ENCODE peak calls at places on chromosomes 1 and 21, in four cellular contexts. D is H1, P is K562, S is HepG2. A is an unnamed sample.
A peak's percentile ranks its signal among the peaks of the same experiment; 100 is the strongest.

GRCh38 chr1:49435291-49435690 is 588.5 kb downstream of the AGBL4 start:
- DNase-seq in D (no peak), P (no peak), S (no peak), A (no peak)

GRCh38 chr21:38897532-38898421 is 92.0 kb downstream of the ETS2 start:
- DNase-seq in D (no peak), P (no peak), S (no peak), A (no peak)

GRCh38 chr1:25442178-25442577 is 11.5 kb downstream of the MACO1 start:
- DNase-seq in D (no peak), P (no peak), S (no peak), A (no peak)

GRCh38 chr1:33350611-33351280 is 29.8 kb upstream of the A3GALT2 start:
- DNase-seq in D (no peak), P (no peak), S (no peak), A (peak; percentile 7)

GRCh38 chr21:34642211-34643075 is 26.4 kb upstream of the CLIC6 start:
- DNase-seq in D (no peak), P (no peak), S (no peak), A (no peak)

GRCh38 chr1:239654998-239655397 is 268.6 kb downstream of the CHRM3 start:
- DNase-seq in D (no peak), P (no peak), S (no peak), A (no peak)

GRCh38 chr1:235075121-235075954 is 53.3 kb downstream of the TOMM20 start:
- DNase-seq in D (no peak), P (no peak), S (peak; percentile 89), A (peak; percentile 74)

GRCh38 chr1:69824932-69825331 is 257.2 kb downstream of the LRRC7 start:
- DNase-seq in D (no peak), P (no peak), S (no peak), A (no peak)

GRCh38 chr1:50047916-50048694 is 24.4 kb upstream of the AGBL4 start:
- DNase-seq in D (peak; percentile 23), P (no peak), S (no peak), A (peak; percentile 19)

GRCh38 chr1:236608930-236609726 is 4.8 kb upstream of the HEATR1 start:
- DNase-seq in D (no peak), P (peak; percentile 56), S (peak; percentile 43), A (peak; percentile 73)

GRCh38 chr1:6108937-6109636 is 63.4 kb downstream of the KCNAB2 start:
- DNase-seq in D (peak; percentile 41), P (no peak), S (peak; percentile 20), A (peak; percentile 71)

DNA sequence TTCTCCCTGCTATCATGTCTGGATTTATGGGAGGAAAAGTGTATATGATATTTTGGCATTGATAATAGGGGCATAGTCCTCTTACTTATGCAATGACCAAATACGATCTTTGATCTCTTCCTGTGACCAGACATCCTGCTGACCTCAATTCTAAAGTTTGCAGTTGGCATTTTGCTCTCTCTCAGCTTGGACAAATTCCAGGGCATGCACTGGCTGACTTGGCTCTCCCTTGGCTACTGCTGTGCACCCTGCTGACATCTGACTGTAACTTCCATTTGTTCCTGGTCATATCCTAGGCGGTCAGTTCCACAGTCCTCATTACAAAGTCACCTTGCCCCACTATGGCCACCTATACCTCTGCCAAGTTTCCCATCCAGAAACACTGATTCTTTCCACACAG is 380.7 kb upstream of the NR5A2 start:
- DNase-seq in D (no peak), P (no peak), S (peak; percentile 13), A (no peak)
- TF ChIP-seq PHF8 in D (no peak), P (no peak), S (no peak), A (no peak)

DNA sequence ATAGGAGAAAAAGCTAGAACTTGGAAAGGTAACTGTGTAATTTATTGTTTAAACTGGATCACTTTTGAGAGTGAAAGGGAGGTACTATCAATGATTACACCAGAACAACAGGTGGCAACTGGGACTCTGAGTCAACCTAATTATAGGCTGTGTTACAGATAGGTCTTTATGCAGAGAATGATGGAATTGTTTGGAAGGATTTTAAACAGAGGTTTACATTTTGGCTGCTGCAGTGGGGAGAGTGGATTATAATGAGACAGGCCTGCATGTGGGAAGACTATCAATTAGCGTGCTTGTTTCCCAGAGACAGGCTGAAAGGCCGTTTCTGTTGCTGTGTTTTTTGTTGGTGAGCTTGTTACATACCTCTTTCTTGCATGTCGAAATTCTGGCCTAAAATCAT is 432.9 kb downstream of the PLA2G4A start:
- DNase-seq in D (no peak), P (no peak), S (no peak), A (no peak)
- TF ChIP-seq MAFK in D (no peak), P (no peak), S (no peak), A (no peak)

GRCh38 chr1:22255341-22256212 is 112.7 kb upstream of the WNT4 start:
- DNase-seq in D (no peak), P (no peak), S (no peak), A (peak; percentile 45)

GRCh38 chr1:22254756-22255155 is 111.9 kb upstream of the WNT4 start:
- DNase-seq in D (no peak), P (no peak), S (no peak), A (no peak)

GRCh38 chr1:22250724-22251123 is 107.8 kb upstream of the WNT4 start:
- DNase-seq in D (peak; percentile 49), P (no peak), S (no peak), A (no peak)

GRCh38 chr1:22252248-22252647 is 109.4 kb upstream of the WNT4 start:
- DNase-seq in D (no peak), P (no peak), S (no peak), A (no peak)

GRCh38 chr1:22252902-22253790 is 110.2 kb upstream of the WNT4 start:
- DNase-seq in D (no peak), P (no peak), S (no peak), A (no peak)
- TF ChIP-seq PHF8 in D (no peak), P (no peak), S (no peak), A (no peak)

GRCh38 chr1:208866351-208866750 is 622.2 kb upstream of the PLXNA2 start:
- DNase-seq in D (no peak), P (no peak), S (no peak), A (no peak)
- TF ChIP-seq MAFK in D (no peak), P (no peak), S (no peak), A (no peak)